ENCODE peak calls at places on chromosomes 16 and 17, in ten cellular contexts. O is PC-3, R is neural progenitor cell, C is fibroblast of mammary gland, J is pancreas, F is IMR-90, U is HFFc6, Y is brain microvascular endothelial cell, K is epithelial cell of esophagus, Z is stomach. M is an unnamed sample.

GRCh38 chr16:83059237-83059636 is 432.5 kb downstream of the CDH13 start:
- DNase-seq in K (peak), U (no peak), Y (no peak), O (no peak), F (peak), C (no peak), J (no peak), R (no peak), Z (no peak), M (no peak)

GRCh38 chr17:76658387-76658705 is 14.8 kb upstream of the ST6GALNAC1 start:
- DNase-seq in Y (no peak), J (no peak), R (no peak), K (no peak), U (no peak), O (no peak), F (no peak), C (no peak), Z (no peak), M (no peak)

GRCh38 chr16:106623-107324 is 28.7 kb downstream of the MPG start:
- DNase-seq in R (peak), Z (peak), O (peak), F (peak), Y (peak), K (peak), U (peak), J (peak), C (peak), M (peak)

GRCh38 chr17:59287452-59287851 is 44.0 kb upstream of the YPEL2 start:
- DNase-seq in C (peak), J (no peak), R (no peak), K (peak), Z (no peak), Y (peak), U (no peak), O (peak), F (peak), M (no peak)

GRCh38 chr17:50211249-50212120 is 10.1 kb upstream of the COL1A1 start:
- DNase-seq in O (no peak), F (no peak), Y (no peak), U (peak), C (peak), K (no peak), R (no peak), Z (no peak), J (no peak), M (no peak)

GRCh38 chr16:75416904-75417565 is 16.3 kb downstream of the CFDP1 start:
- DNase-seq in J (no peak), Z (no peak), U (no peak), K (no peak), C (no peak), Y (no peak), O (no peak), F (peak), R (no peak), M (no peak)

GRCh38 chr17:40862985-40863733 is 3.9 kb downstream of the KRT12 start:
- DNase-seq in U (no peak), C (no peak), R (peak), Z (no peak), O (no peak), F (no peak), Y (no peak), K (no peak), J (no peak), M (peak)

GRCh38 chr16:20647736-20648135 is 49.7 kb downstream of the ACSM1 start:
- DNase-seq in R (peak), F (no peak), U (no peak), Z (no peak), J (no peak), K (no peak), C (no peak), Y (no peak), O (no peak), M (no peak)

GRCh38 chr16:88611220-88611821 is 27.1 kb upstream of the IL17C start:
- DNase-seq in R (peak), U (no peak), F (no peak), C (no peak), K (no peak), J (no peak), Y (no peak), Z (no peak), O (no peak), M (no peak)

GRCh38 chr17:77571141-77571540 is 387.4 kb upstream of the TNRC6C start:
- DNase-seq in R (peak), Z (no peak), F (no peak), U (no peak), Y (no peak), J (no peak), K (no peak), C (no peak), O (no peak), M (no peak)

GRCh38 chr16:76535-77272 is 1.3 kb upstream of the MPG start:
- DNase-seq in O (peak), R (no peak), C (peak), J (peak), Z (peak), Y (peak), F (peak), K (peak), U (peak), M (no peak)

GRCh38 chr17:15341385-15341849 is at the start of gene TEKT3:
- DNase-seq in C (peak), Y (peak), O (no peak), F (peak), U (peak), R (peak), Z (peak), K (peak), J (peak), M (no peak)

GRCh38 chr17:70569131-70569530 is 399.8 kb downstream of the KCNJ2 start:
- DNase-seq in J (no peak), U (no peak), K (no peak), Y (no peak), C (no peak), Z (no peak), O (no peak), F (no peak), R (no peak), M (no peak)
- TF ChIP-seq CTCF in J (no peak), U (no peak), K (no peak), Y (no peak), C (no peak), Z (no peak), O (no peak), F (no peak), R (no peak), M (no peak)

GRCh38 chr17:10313037-10313672 is 59.7 kb downstream of the MYH13 start:
- DNase-seq in Z (no peak), J (no peak), K (no peak), R (no peak), Y (no peak), U (no peak), C (no peak), O (no peak), F (no peak), M (no peak)
- TF ChIP-seq CTCF in Z (no peak), J (no peak), K (no peak), R (no peak), Y (no peak), U (peak), C (no peak), O (no peak), F (no peak), M (no peak)

DNA sequence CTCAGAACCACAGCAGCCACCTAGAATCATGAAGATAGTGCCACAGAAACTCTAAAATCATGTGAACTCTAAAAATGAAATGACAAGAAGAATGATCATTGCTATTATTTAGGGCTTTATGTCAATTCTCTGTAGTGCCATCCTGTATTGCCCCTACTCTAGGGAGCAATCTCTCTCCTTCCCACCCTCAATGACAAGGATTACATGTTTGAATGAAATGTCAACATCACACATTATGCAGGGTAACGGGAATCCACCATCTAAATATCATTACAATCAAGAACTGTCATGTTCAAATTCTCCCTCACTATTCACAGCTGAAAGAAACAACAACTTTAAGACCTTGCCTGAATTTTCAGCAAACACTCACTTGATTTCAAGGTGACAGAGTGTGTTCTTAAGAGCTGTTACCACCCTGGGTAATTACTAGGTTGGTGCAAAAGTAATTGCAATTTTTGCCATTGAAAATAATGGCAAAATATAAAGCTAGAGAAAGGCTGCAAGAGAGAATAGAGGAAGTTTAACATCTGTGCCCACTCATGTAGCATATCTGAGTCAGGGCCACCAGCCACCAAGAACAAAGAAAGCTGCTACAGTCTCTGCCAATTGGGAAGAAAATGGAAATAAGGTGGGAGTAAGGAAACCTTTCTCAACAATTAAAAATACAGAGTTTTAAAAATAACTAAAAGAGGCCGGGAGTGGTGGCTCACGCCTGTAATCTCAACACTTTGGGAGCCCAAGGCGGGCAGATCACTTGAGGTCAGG is 112.8 kb upstream of the PSMD7 start:
- DNase-seq in C (no peak), Y (no peak), J (no peak), F (no peak), K (no peak), Z (no peak), O (no peak), R (no peak), U (no peak), M (no peak)
- TF ChIP-seq CTCF in C (no peak), Y (no peak), J (no peak), F (no peak), K (no peak), Z (no peak), O (no peak), R (no peak), U (no peak), M (no peak)

GRCh38 chr17:72984145-72984924 is 108.2 kb downstream of the SLC39A11 start:
- DNase-seq in R (no peak), C (peak), F (peak), O (peak), U (peak), Z (no peak), K (peak), J (no peak), Y (peak), M (no peak)

GRCh38 chr17:72987166-72987565 is 105.3 kb downstream of the SLC39A11 start:
- DNase-seq in Z (no peak), J (no peak), R (no peak), U (no peak), C (no peak), Y (no peak), K (no peak), F (no peak), O (no peak), M (no peak)

GRCh38 chr17:72988451-72988850 is 104.0 kb downstream of the SLC39A11 start:
- DNase-seq in J (no peak), C (no peak), R (no peak), U (no peak), K (no peak), Z (no peak), Y (no peak), O (no peak), F (no peak), M (no peak)

GRCh38 chr17:72984925-72985322 is 107.6 kb downstream of the SLC39A11 start:
- DNase-seq in Z (no peak), Y (peak), C (no peak), F (no peak), U (no peak), J (no peak), R (no peak), O (peak), K (peak), M (no peak)

GRCh38 chr17:72985882-72986720 is 106.4 kb downstream of the SLC39A11 start:
- DNase-seq in J (peak), O (peak), K (peak), U (peak), R (peak), C (peak), F (peak), Z (peak), Y (peak), M (peak)
- TF ChIP-seq CTCF in J (peak), O (peak), K (peak), U (peak), R (peak), C (peak), F (peak), Z (peak), Y (peak), M (peak)

GRCh38 chr16:79051313-79051712 is 549.2 kb downstream of the MAF start:
- DNase-seq in Z (no peak), Y (no peak), J (no peak), C (no peak), U (no peak), F (no peak), K (no peak), O (no peak), R (no peak), M (no peak)

GRCh38 chr16:79054593-79054992 is 545.9 kb downstream of the MAF start:
- DNase-seq in R (no peak), J (no peak), Z (no peak), F (no peak), C (no peak), K (no peak), O (no peak), Y (no peak), U (no peak), M (no peak)

GRCh38 chr16:79055251-79055972 is 545.1 kb downstream of the MAF start:
- DNase-seq in F (no peak), Y (no peak), K (no peak), J (no peak), C (no peak), Z (no peak), O (no peak), R (no peak), U (no peak), M (no peak)

GRCh38 chr16:79050063-79050462 is 550.5 kb downstream of the MAF start:
- DNase-seq in K (peak), C (no peak), U (no peak), F (no peak), R (no peak), Y (no peak), Z (no peak), O (no peak), J (no peak), M (no peak)

DNA sequence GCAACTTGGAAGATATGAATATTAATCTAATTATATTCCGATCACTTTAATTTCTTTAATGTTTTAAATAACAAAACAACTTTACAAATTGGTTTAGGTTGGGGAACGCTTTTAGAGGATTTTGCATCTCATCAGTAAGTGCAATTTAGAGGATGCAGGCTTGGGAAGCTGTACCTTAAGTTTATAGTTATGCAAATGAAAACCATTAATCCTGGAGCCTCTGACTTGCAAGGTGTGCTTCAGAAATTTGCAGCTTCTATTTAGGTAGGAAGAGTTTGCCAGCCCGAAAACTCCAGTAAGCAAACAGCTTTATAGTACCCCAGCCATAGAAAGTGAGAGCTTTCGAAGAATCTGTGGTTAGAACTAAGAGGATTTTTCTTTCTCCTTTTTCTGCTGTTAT is 547.0 kb downstream of the MAF start:
- DNase-seq in O (no peak), J (no peak), C (no peak), U (no peak), F (no peak), Y (no peak), R (no peak), K (no peak), Z (no peak), M (no peak)
- TF ChIP-seq CTCF in O (no peak), J (no peak), C (no peak), U (no peak), F (no peak), Y (no peak), R (no peak), K (no peak), Z (no peak), M (no peak)

GRCh38 chr17:82709024-82709675 is 7.4 kb upstream of the FN3KRP start:
- DNase-seq in Z (no peak), U (no peak), J (no peak), C (no peak), F (no peak), O (no peak), Y (no peak), K (no peak), R (no peak), M (no peak)

GRCh38 chr17:82713015-82713723 is 3.3 kb upstream of the FN3KRP start:
- DNase-seq in R (no peak), Z (no peak), U (no peak), O (no peak), J (no peak), K (no peak), F (no peak), Y (no peak), C (no peak), M (no peak)

GRCh38 chr17:82709676-82710498 is 6.6 kb upstream of the FN3KRP start:
- DNase-seq in Y (no peak), K (no peak), J (no peak), R (no peak), Z (no peak), C (no peak), O (no peak), F (no peak), U (no peak), M (no peak)

GRCh38 chr17:82705756-82706155 is 7.3 kb upstream of the RAB40B start:
- DNase-seq in Z (no peak), F (no peak), J (no peak), U (no peak), C (no peak), Y (no peak), R (no peak), O (no peak), K (no peak), M (no peak)

DNA sequence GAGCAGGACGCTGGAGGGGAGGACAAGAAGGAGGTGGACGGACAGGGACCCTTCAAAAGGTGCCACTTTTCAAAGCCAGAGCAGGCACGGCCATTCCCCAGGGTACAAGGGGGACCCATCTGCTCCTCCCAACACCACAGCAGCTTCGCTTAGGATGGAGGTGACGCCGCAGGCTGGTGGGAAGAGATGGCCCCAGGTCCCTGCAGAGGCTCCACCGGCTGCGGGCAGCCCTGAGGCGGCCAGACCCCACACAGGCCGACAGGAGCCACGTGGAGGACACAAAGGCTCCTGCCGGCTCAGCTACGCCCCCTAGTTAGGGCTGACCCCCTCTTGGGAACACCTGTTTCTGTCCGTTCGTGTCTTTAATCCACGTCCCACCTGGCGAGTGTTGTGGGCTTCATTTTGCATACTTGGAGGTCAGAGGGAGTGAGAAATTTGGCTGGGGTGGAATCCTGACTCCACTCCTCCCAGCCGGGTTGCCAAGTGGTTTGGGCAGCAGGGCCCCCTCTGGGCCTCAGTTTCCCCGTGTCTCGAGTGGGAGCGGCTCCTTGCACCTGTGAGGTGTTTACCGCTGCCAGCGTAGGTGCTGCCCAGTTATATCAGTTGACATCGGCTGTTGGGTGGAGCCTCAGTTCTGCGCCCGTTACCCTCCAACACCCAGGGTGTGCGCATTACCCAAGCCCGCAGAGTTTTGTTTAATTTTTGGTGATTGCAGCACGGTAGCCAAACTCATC is 5.8 kb upstream of the FN3KRP start:
- DNase-seq in Z (no peak), C (no peak), Y (no peak), U (no peak), O (no peak), K (no peak), F (no peak), J (no peak), R (peak), M (no peak)
- TF ChIP-seq CTCF in Z (no peak), C (no peak), Y (no peak), U (peak), O (peak), K (no peak), F (no peak), J (no peak), R (no peak), M (peak)

DNA sequence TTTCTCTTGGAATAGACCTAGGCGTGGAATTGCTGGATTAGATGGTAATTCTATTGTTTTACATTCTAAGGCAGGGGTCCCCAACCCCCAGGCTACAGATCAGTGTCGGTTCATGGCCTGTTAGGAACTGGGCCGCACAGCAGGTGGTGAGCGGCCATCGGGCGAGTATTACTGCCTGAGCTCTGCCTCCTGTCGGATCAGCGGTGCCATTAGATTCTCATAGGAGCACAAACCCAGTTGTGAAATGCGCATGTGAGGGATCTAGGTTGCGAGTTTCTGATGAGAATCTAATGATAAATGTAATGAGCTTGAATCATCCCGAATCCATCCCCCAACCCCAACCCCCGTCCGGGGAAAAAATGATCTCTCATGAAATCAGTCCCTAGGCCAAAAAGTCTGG is 23.0 kb downstream of the NLRC5 start:
- DNase-seq in F (no peak), Y (no peak), C (no peak), K (no peak), O (no peak), U (no peak), Z (no peak), J (no peak), R (peak), M (no peak)
- TF ChIP-seq CTCF in F (no peak), Y (no peak), C (no peak), K (no peak), O (no peak), U (no peak), Z (no peak), J (no peak), R (peak), M (no peak)

GRCh38 chr16:4350787-4351659 is at the start of gene PAM16:
- DNase-seq in Y (peak), J (peak), C (peak), O (peak), Z (peak), K (peak), F (peak), R (peak), U (peak), M (peak)
- TF ChIP-seq CTCF in Y (no peak), J (no peak), C (no peak), O (no peak), Z (no peak), K (no peak), F (no peak), R (peak), U (peak), M (no peak)

GRCh38 chr17:18206962-18207361 is 18.5 kb upstream of the LLGL1 start:
- DNase-seq in F (no peak), O (no peak), J (no peak), R (no peak), U (no peak), C (no peak), Y (no peak), Z (no peak), K (no peak), M (no peak)
- TF ChIP-seq CTCF in F (no peak), O (no peak), J (no peak), R (no peak), U (no peak), C (no peak), Y (no peak), Z (no peak), K (no peak), M (no peak)

DNA sequence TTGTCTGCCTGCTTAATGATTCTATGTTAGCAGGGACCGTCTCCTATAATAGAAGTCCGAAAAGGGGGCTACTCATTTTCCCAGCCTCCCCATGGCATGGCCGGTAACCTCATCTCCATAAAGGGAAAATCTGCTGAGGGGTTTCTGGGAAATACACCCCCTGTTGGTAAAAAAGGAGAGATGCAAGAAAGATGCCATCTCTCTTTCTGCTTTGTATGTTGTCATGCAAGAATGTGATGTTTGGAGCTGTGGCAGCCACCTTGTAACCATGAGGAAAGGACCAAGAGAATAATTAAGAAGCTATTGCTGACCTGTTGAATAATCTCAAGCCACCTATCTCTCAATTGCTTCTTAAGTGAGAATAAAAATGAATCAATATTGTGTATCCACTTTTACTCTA is 94.8 kb upstream of the XYLT1 start:
- DNase-seq in R (no peak), U (no peak), Y (no peak), C (no peak), K (no peak), J (no peak), F (no peak), O (no peak), Z (no peak), M (no peak)
- TF ChIP-seq CTCF in R (no peak), U (peak), Y (no peak), C (peak), K (no peak), J (no peak), F (no peak), O (no peak), Z (no peak), M (peak)